ENCODE peak calls at places on chromosomes 5 and 9, in five cellular contexts. R is uterus, S is HCT116, E is stomach, B is esophagus squamous epithelium. Y is an unnamed sample. For H3K27me3, the result is how much of the 10 kb centered on the place peaks cover.

GRCh38 chr9:128120741-128121465 is 6.6 kb downstream of the PTGES2 start:
- DNase-seq in E (peak), R (no peak), S (no peak), B (no peak), Y (no peak)

GRCh38 chr5:54469655-54470054 is 14.2 kb downstream of the HSPB3 start:
- DNase-seq in S (no peak), R (no peak), E (no peak), B (no peak), Y (no peak)

GRCh38 chr9:15416880-15417279 is 5.8 kb upstream of the SNAPC3 start:
- DNase-seq in E (peak), B (no peak), S (no peak), R (peak), Y (no peak)

GRCh38 chr9:93467062-93467416 is 13.7 kb upstream of the FAM120AOS start:
- DNase-seq in B (no peak), R (no peak), E (no peak), S (no peak), Y (no peak)

GRCh38 chr9:114167591-114168091 is 12.3 kb downstream of the COL27A1 start:
- DNase-seq in B (no peak), E (no peak), S (no peak), R (no peak), Y (no peak)

GRCh38 chr5:10090074-10090473 is 159.6 kb downstream of the ATPSCKMT start:
- DNase-seq in B (no peak), R (no peak), E (no peak), S (no peak), Y (no peak)

GRCh38 chr9:134637241-134637640 is 4.4 kb upstream of the COL5A1 start:
- DNase-seq in E (no peak), B (no peak), R (no peak), S (no peak), Y (peak)

GRCh38 chr9:86353591-86354047 is 591 bp downstream of the TUT7 start:
- DNase-seq in E (peak), S (no peak), B (no peak), R (no peak), Y (no peak)

GRCh38 chr9:105007143-105007542 is 79.2 kb upstream of the ABCA1 start:
- DNase-seq in E (no peak), B (no peak), S (no peak), R (no peak), Y (peak)

GRCh38 chr9:3708751-3709150 is 182.9 kb upstream of the RFX3 start:
- DNase-seq in B (no peak), S (no peak), R (no peak), E (no peak), Y (no peak)

GRCh38 chr5:115685480-115685879 is 59.6 kb upstream of the TMED7 start:
- DNase-seq in B (no peak), R (no peak), S (no peak), E (no peak), Y (no peak)

GRCh38 chr9:86575825-86576488 is 221.7 kb upstream of the TUT7 start:
- DNase-seq in E (no peak), B (no peak), S (no peak), R (peak), Y (no peak)

GRCh38 chr5:90682278-90682677 is 123.7 kb downstream of the ADGRV1 start:
- DNase-seq in S (no peak), R (no peak), B (no peak), E (no peak), Y (no peak)

GRCh38 chr5:115947260-115947659 is 15.0 kb upstream of the LVRN start:
- DNase-seq in E (no peak), B (no peak), S (no peak), R (no peak), Y (no peak)

GRCh38 chr9:38619556-38620447 is 594 bp downstream of the ANKRD18A start:
- DNase-seq in R (no peak), E (no peak), S (no peak), B (no peak), Y (no peak)

GRCh38 chr9:138008081-138008841 is 130.7 kb downstream of the CACNA1B start:
- DNase-seq in B (no peak), R (no peak), E (peak), S (no peak), Y (no peak)

GRCh38 chr9:128103589-128103962 is 24.0 kb downstream of the PTGES2 start:
- DNase-seq in S (no peak), E (no peak), R (no peak), B (no peak), Y (no peak)

GRCh38 chr5:111942661-111943401 is 185.8 kb upstream of the NREP start:
- DNase-seq in E (no peak), B (no peak), S (no peak), R (no peak), Y (no peak)

GRCh38 chr5:16600397-16600796 is 16.4 kb downstream of the RETREG1 start:
- DNase-seq in R (no peak), B (no peak), E (no peak), S (no peak), Y (peak)

GRCh38 chr5:35762368-35762767 is 94.3 kb upstream of the IL7R start:
- DNase-seq in S (no peak), B (no peak), R (no peak), E (no peak), Y (no peak)

GRCh38 chr9:121284733-121285451 is 16.9 kb downstream of the GSN start:
- DNase-seq in E (no peak), S (no peak), R (peak), B (no peak), Y (no peak)
- H3K27me3 ChIP-seq in E (under half), S (under half), R (under half), B (under half), Y (under half)

DNA sequence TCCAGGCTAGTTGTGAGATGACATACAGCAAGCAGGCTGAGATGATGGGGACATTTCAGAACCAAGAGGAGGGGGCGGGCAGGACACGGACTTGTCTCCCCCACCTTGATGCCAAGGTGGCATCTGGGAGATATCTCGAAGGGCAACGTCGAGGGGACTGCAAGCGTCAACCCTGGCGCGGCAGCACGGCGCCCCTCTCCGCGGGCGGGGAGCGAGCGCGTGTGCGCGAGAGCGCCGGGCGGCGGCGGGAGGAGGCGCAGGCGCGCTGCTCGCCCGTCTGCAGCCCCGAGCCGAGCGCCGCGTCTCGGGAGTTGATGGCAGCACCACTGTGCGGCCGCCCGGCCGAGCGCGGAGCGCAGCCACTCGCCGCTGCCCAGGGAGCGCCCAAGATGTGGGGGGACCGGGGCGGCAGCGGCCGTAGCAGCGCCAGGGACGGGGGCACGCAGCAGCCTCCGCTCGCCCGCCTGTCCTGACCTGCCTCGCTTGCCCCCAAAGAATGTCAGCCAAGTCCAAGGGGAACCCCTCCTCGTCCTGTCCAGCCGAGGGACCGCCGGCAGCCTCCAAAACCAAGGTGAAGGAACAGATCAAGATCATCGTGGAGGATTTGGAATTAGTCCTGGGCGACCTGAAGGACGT is at the start of gene PRR16:
- DNase-seq in B (no peak), E (peak), S (no peak), R (peak), Y (peak)
- TF ChIP-seq POLR2A in B (no peak), E (no peak), S (no peak), R (peak), Y (no peak)

GRCh38 chr5:178218237-178218636 is 13.9 kb downstream of the HNRNPAB start:
- DNase-seq in B (no peak), R (no peak), S (no peak), E (no peak), Y (no peak)
- H3K27ac ChIP-seq in B (no peak), R (no peak), S (no peak), E (no peak), Y (peak)

DNA sequence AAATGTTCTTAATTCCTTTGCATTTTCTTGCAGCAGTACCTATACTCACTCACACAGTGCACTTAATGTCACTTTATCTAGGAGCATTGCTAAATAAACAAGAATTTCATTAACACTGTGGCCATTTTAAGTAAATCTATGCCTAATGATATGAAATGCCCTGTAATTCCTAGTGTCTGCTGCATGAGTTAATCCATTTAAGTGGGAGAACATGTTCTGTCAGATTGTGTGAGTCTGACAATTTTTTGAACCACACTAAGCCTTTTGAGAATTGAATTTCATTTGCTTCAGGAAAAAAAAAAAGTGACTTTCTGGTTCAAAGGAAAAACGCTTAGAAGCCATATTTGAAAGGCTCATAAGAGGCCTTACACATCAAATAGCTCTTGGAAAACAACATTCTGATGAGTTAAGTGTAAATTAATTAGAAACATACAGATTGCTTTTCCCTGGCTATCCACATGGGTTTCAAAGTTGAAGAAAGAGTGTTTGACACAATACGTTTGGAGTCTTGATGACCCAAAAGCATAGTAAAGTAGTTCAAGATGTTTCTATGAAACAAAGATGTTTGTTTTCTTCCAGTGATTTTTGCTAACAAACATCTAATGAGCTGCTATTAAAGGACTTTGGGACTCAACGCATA is 446.7 kb upstream of the GRAMD2B start:
- DNase-seq in B (no peak), R (no peak), E (no peak), S (no peak), Y (no peak)
- H3K27me3 ChIP-seq in B (under half), R (under half), E (under half), S (under half), Y (under half)

DNA sequence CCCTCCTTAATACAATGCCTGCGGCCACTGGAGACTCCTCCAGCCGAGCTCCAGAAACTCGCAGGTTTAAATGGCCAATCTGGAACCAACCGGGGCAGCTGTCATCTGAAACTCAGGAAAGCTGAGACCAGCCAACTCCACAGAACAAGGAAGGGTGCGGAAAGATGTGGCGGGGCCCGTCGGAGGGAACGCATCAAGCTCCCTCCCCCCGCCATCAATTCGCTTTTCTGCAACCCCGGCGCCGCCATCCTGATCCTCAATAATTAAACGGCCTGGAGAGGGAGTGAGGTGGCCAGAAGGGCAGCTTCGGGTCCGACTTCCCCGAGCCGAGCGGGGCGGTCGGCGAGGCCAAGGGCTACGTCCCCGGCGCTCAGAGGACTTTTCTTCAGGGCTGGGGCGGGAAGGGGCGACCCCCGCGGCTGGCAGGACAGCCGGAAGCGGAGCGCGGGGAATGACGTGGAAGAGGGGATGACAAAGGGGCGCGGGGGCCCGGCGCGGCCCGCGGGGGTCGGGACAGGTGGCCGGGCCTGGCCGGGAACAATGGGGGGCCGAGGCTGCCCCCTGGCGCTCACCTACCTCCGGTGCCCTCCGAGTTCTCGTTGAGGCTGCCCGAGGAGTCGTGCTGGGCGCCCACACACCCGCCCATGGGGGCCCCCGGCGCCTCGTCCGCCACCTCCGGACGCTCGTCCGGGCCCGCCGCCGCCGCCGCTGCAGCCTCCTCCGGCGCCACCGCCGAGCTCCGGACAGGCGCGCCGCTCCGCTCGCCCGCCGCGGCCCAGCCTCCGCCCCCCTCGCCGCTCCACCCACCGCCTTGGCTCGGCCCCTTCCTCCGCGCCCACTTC is at the start of gene UBTD2:
- DNase-seq in R (peak), S (no peak), E (peak), B (no peak), Y (peak)
- TF ChIP-seq POLR2A in R (no peak), S (no peak), E (no peak), B (no peak), Y (no peak)

GRCh38 chr5:163293836-163294235 is 143.6 kb upstream of the CCNG1 start:
- DNase-seq in R (no peak), E (no peak), B (no peak), S (no peak), Y (no peak)
- H3K27ac ChIP-seq in R (no peak), E (no peak), B (no peak), S (no peak), Y (no peak)

GRCh38 chr5:6579535-6579934 is 53.3 kb downstream of the NSUN2 start:
- DNase-seq in B (no peak), E (no peak), R (no peak), S (no peak), Y (no peak)
- H3K27me3 ChIP-seq in B (half or more), E (under half), R (under half), S (under half), Y (under half)

GRCh38 chr5:24918676-24919075 is 273.9 kb upstream of the CDH10 start:
- DNase-seq in S (no peak), R (no peak), B (no peak), E (no peak), Y (no peak)

GRCh38 chr5:24916863-24917262 is 272.1 kb upstream of the CDH10 start:
- DNase-seq in S (no peak), B (no peak), R (no peak), E (no peak), Y (no peak)
- TF ChIP-seq POLR2A in S (no peak), B (no peak), R (no peak), E (no peak), Y (no peak)

DNA sequence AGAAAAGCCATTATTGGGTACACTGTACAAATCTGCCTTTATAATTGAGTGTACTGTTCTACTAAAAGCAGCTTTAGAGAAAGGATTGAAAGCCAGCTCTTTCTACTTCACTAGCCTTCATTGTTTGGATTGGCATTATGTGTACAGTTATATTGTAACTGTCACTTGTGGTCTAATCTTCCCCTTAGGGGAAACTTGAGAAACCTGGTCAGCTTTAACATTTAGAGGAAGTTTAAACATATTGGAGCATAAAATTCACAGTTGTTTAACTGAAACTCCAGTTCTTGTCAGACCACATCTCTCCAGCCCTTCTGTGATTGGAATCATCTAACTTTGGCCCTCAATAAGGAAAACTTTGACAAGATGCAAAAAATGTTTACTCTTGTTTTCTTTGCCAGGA is 24.6 kb downstream of the PIK3R1 start:
- DNase-seq in S (no peak), R (no peak), B (no peak), E (no peak), Y (no peak)
- H3K27ac ChIP-seq in S (no peak), R (peak), B (no peak), E (peak), Y (peak)

GRCh38 chr5:61894046-61894445 is 412.0 kb upstream of the KIF2A start:
- DNase-seq in S (no peak), B (no peak), E (no peak), R (no peak), Y (no peak)
- H3K27me3 ChIP-seq in S (under half), B (under half), E (under half), R (under half), Y (under half)

Y was measured in adrenal gland.